ENCODE peak calls at places on chromosomes 7 and 10, in eight cellular contexts. One of them, this sample, is unnamed.

GRCh38 chr7:21300692-21301091 is 127.2 kb upstream of the SP4 start:
- DNase-seq in NCI-H146: no peak
- DNase-seq in left ventricle myocardium inferior: no peak
- DNase-seq in GM12878: no peak
- DNase-seq in IMR-90: no peak
- DNase-seq in fibroblast of pulmonary artery: no peak
- DNase-seq in A549: peak; percentile 16
- DNase-seq in GM12865: peak; percentile 19
- DNase-seq in this sample: no peak

GRCh38 chr10:4101918-4102654 is 317.1 kb upstream of the KLF6 start:
- DNase-seq in NCI-H146: no peak
- DNase-seq in left ventricle myocardium inferior: no peak
- DNase-seq in GM12878: peak; percentile 12
- DNase-seq in IMR-90: no peak
- DNase-seq in fibroblast of pulmonary artery: no peak
- DNase-seq in A549: no peak
- DNase-seq in GM12865: peak; percentile 35
- DNase-seq in this sample: no peak

GRCh38 chr10:98646998-98647917 is 200.5 kb upstream of the HPS1 start:
- DNase-seq in NCI-H146: peak; percentile 0
- DNase-seq in left ventricle myocardium inferior: no peak
- DNase-seq in GM12878: no peak
- DNase-seq in IMR-90: no peak
- DNase-seq in fibroblast of pulmonary artery: no peak
- DNase-seq in A549: no peak
- DNase-seq in GM12865: no peak
- DNase-seq in this sample: no peak

GRCh38 chr7:133367561-133367960 is 114.7 kb downstream of the EXOC4 start:
- DNase-seq in NCI-H146: no peak
- DNase-seq in left ventricle myocardium inferior: no peak
- DNase-seq in GM12878: no peak
- DNase-seq in IMR-90: no peak
- DNase-seq in fibroblast of pulmonary artery: no peak
- DNase-seq in A549: no peak
- DNase-seq in GM12865: no peak
- DNase-seq in this sample: no peak

GRCh38 chr10:125779403-125780327 is 4.0 kb upstream of the MMP21 start:
- DNase-seq in NCI-H146: no peak
- DNase-seq in left ventricle myocardium inferior: no peak
- DNase-seq in GM12878: no peak
- DNase-seq in IMR-90: no peak
- DNase-seq in fibroblast of pulmonary artery: no peak
- DNase-seq in A549: no peak
- DNase-seq in GM12865: no peak
- DNase-seq in this sample: no peak

GRCh38 chr10:102814873-102815661 is 22.1 kb downstream of the CYP17A1 start:
- DNase-seq in NCI-H146: no peak
- DNase-seq in left ventricle myocardium inferior: peak; percentile 80
- DNase-seq in GM12878: no peak
- DNase-seq in IMR-90: peak; percentile 68
- DNase-seq in fibroblast of pulmonary artery: peak; percentile 74
- DNase-seq in A549: no peak
- DNase-seq in GM12865: no peak
- DNase-seq in this sample: no peak

GRCh38 chr10:77388571-77388970 is 249.0 kb downstream of the KCNMA1 start:
- DNase-seq in NCI-H146: no peak
- DNase-seq in left ventricle myocardium inferior: no peak
- DNase-seq in GM12878: no peak
- DNase-seq in IMR-90: no peak
- DNase-seq in fibroblast of pulmonary artery: no peak
- DNase-seq in A549: no peak
- DNase-seq in GM12865: no peak
- DNase-seq in this sample: no peak

GRCh38 chr10:88270871-88271713 is 312.0 kb downstream of the RNLS start:
- DNase-seq in NCI-H146: no peak
- DNase-seq in left ventricle myocardium inferior: no peak
- DNase-seq in GM12878: peak; percentile 97
- DNase-seq in IMR-90: peak; percentile 71
- DNase-seq in fibroblast of pulmonary artery: peak; percentile 45
- DNase-seq in A549: no peak
- DNase-seq in GM12865: peak; percentile 97
- DNase-seq in this sample: peak; percentile 73

GRCh38 chr7:117716707-117717294 is 156.4 kb downstream of the CTTNBP2 start:
- DNase-seq in NCI-H146: no peak
- DNase-seq in left ventricle myocardium inferior: no peak
- DNase-seq in GM12878: no peak
- DNase-seq in IMR-90: no peak
- DNase-seq in fibroblast of pulmonary artery: no peak
- DNase-seq in A549: no peak
- DNase-seq in GM12865: no peak
- DNase-seq in this sample: no peak

GRCh38 chr10:89357096-89357495 is 20.8 kb upstream of the IFIT1B start:
- DNase-seq in NCI-H146: no peak
- DNase-seq in left ventricle myocardium inferior: no peak
- DNase-seq in GM12878: no peak
- DNase-seq in IMR-90: no peak
- DNase-seq in fibroblast of pulmonary artery: no peak
- DNase-seq in A549: no peak
- DNase-seq in GM12865: no peak
- DNase-seq in this sample: no peak

GRCh38 chr7:82247814-82248433 is 195.7 kb downstream of the CACNA2D1 start:
- DNase-seq in NCI-H146: peak; percentile 28
- DNase-seq in left ventricle myocardium inferior: no peak
- DNase-seq in GM12878: no peak
- DNase-seq in IMR-90: peak; percentile 7
- DNase-seq in fibroblast of pulmonary artery: peak; percentile 36
- DNase-seq in A549: peak; percentile 5
- DNase-seq in GM12865: peak; percentile 2
- DNase-seq in this sample: peak; percentile 1

GRCh38 chr10:37125921-37126320 is 523 bp downstream of the ANKRD30A start:
- DNase-seq in NCI-H146: no peak
- DNase-seq in left ventricle myocardium inferior: no peak
- DNase-seq in GM12878: no peak
- DNase-seq in IMR-90: no peak
- DNase-seq in fibroblast of pulmonary artery: no peak
- DNase-seq in A549: no peak
- DNase-seq in GM12865: no peak
- DNase-seq in this sample: no peak

GRCh38 chr7:90337106-90337505 is 9.4 kb upstream of the GTPBP10 start:
- DNase-seq in NCI-H146: no peak
- DNase-seq in left ventricle myocardium inferior: no peak
- DNase-seq in GM12878: no peak
- DNase-seq in IMR-90: no peak
- DNase-seq in fibroblast of pulmonary artery: no peak
- DNase-seq in A549: no peak
- DNase-seq in GM12865: no peak
- DNase-seq in this sample: no peak

GRCh38 chr7:30893357-30893756 is 18.3 kb upstream of the AQP1 start:
- DNase-seq in NCI-H146: no peak
- DNase-seq in left ventricle myocardium inferior: peak; percentile 63
- DNase-seq in GM12878: no peak
- DNase-seq in IMR-90: peak; percentile 45
- DNase-seq in fibroblast of pulmonary artery: peak; percentile 80
- DNase-seq in A549: no peak
- DNase-seq in GM12865: no peak
- DNase-seq in this sample: peak; percentile 58

GRCh38 chr7:98216941-98217622 is 5.8 kb downstream of the BHLHA15 start:
- DNase-seq in NCI-H146: no peak
- DNase-seq in left ventricle myocardium inferior: peak; percentile 10
- DNase-seq in GM12878: no peak
- DNase-seq in IMR-90: no peak
- DNase-seq in fibroblast of pulmonary artery: no peak
- DNase-seq in A549: no peak
- DNase-seq in GM12865: no peak
- DNase-seq in this sample: no peak

GRCh38 chr7:1413936-1414639 is 45.2 kb downstream of the MICALL2 start:
- DNase-seq in NCI-H146: peak; percentile 44
- DNase-seq in left ventricle myocardium inferior: no peak
- DNase-seq in GM12878: no peak
- DNase-seq in IMR-90: no peak
- DNase-seq in fibroblast of pulmonary artery: no peak
- DNase-seq in A549: no peak
- DNase-seq in GM12865: no peak
- DNase-seq in this sample: no peak

GRCh38 chr10:132549416-132549815 is 11.8 kb downstream of the INPP5A start:
- DNase-seq in NCI-H146: peak; percentile 12
- DNase-seq in left ventricle myocardium inferior: no peak
- DNase-seq in GM12878: no peak
- DNase-seq in IMR-90: no peak
- DNase-seq in fibroblast of pulmonary artery: no peak
- DNase-seq in A549: no peak
- DNase-seq in GM12865: no peak
- DNase-seq in this sample: no peak

GRCh38 chr7:135234727-135235126 is 1.1 kb downstream of the STRA8 start:
- DNase-seq in NCI-H146: no peak
- DNase-seq in left ventricle myocardium inferior: no peak
- DNase-seq in GM12878: no peak
- DNase-seq in IMR-90: no peak
- DNase-seq in fibroblast of pulmonary artery: no peak
- DNase-seq in A549: no peak
- DNase-seq in GM12865: no peak
- DNase-seq in this sample: no peak

GRCh38 chr7:142384508-142384922 is 126.7 kb upstream of the PRSS58 start:
- DNase-seq in NCI-H146: no peak
- DNase-seq in left ventricle myocardium inferior: no peak
- DNase-seq in GM12878: no peak
- DNase-seq in IMR-90: peak; percentile 43
- DNase-seq in fibroblast of pulmonary artery: peak; percentile 25
- DNase-seq in A549: no peak
- DNase-seq in GM12865: no peak
- DNase-seq in this sample: peak; percentile 87

GRCh38 chr10:102501201-102502028 is 1.1 kb downstream of the ACTR1A start:
- DNase-seq in NCI-H146: no peak
- DNase-seq in left ventricle myocardium inferior: no peak
- DNase-seq in GM12878: no peak
- DNase-seq in IMR-90: peak; percentile 25
- DNase-seq in fibroblast of pulmonary artery: no peak
- DNase-seq in A549: no peak
- DNase-seq in GM12865: no peak
- DNase-seq in this sample: no peak

GRCh38 chr7:94272821-94273583 is 121.7 kb upstream of the COL1A2 start:
- DNase-seq in NCI-H146: no peak
- DNase-seq in left ventricle myocardium inferior: no peak
- DNase-seq in GM12878: no peak
- DNase-seq in IMR-90: peak; percentile 30
- DNase-seq in fibroblast of pulmonary artery: peak; percentile 18
- DNase-seq in A549: no peak
- DNase-seq in GM12865: no peak
- DNase-seq in this sample: no peak

GRCh38 chr7:74193054-74193453 is 16.8 kb upstream of the LAT2 start:
- DNase-seq in NCI-H146: no peak
- DNase-seq in left ventricle myocardium inferior: no peak
- DNase-seq in GM12878: no peak
- DNase-seq in IMR-90: no peak
- DNase-seq in fibroblast of pulmonary artery: no peak
- DNase-seq in A549: no peak
- DNase-seq in GM12865: no peak
- DNase-seq in this sample: no peak

GRCh38 chr10:35567951-35568350 is 37.2 kb upstream of the GJD4 start:
- DNase-seq in NCI-H146: no peak
- DNase-seq in left ventricle myocardium inferior: no peak
- DNase-seq in GM12878: no peak
- DNase-seq in IMR-90: no peak
- DNase-seq in fibroblast of pulmonary artery: no peak
- DNase-seq in A549: no peak
- DNase-seq in GM12865: no peak
- DNase-seq in this sample: no peak

GRCh38 chr10:77393821-77394501 is 243.6 kb downstream of the KCNMA1 start:
- DNase-seq in NCI-H146: peak; percentile 35
- DNase-seq in left ventricle myocardium inferior: no peak
- DNase-seq in GM12878: no peak
- DNase-seq in IMR-90: no peak
- DNase-seq in fibroblast of pulmonary artery: no peak
- DNase-seq in A549: no peak
- DNase-seq in GM12865: no peak
- DNase-seq in this sample: peak; percentile 58

GRCh38 chr7:98133621-98134266 is 27.1 kb downstream of the LMTK2 start:
- DNase-seq in NCI-H146: no peak
- DNase-seq in left ventricle myocardium inferior: no peak
- DNase-seq in GM12878: no peak
- DNase-seq in IMR-90: peak; percentile 4
- DNase-seq in fibroblast of pulmonary artery: no peak
- DNase-seq in A549: no peak
- DNase-seq in GM12865: peak; percentile 6
- DNase-seq in this sample: no peak

GRCh38 chr10:31090894-31091607 is 59.4 kb upstream of the ZNF438 start:
- DNase-seq in NCI-H146: no peak
- DNase-seq in left ventricle myocardium inferior: no peak
- DNase-seq in GM12878: peak; percentile 84
- DNase-seq in IMR-90: peak; percentile 51
- DNase-seq in fibroblast of pulmonary artery: peak; percentile 79
- DNase-seq in A549: no peak
- DNase-seq in GM12865: peak; percentile 95
- DNase-seq in this sample: no peak

GRCh38 chr7:92436843-92437445 is 10.3 kb upstream of the GATAD1 start:
- DNase-seq in NCI-H146: no peak
- DNase-seq in left ventricle myocardium inferior: no peak
- DNase-seq in GM12878: no peak
- DNase-seq in IMR-90: no peak
- DNase-seq in fibroblast of pulmonary artery: no peak
- DNase-seq in A549: no peak
- DNase-seq in GM12865: no peak
- DNase-seq in this sample: no peak

GRCh38 chr7:108565987-108566386 is 3.5 kb downstream of the THAP5 start:
- DNase-seq in NCI-H146: no peak
- DNase-seq in left ventricle myocardium inferior: no peak
- DNase-seq in GM12878: no peak
- DNase-seq in IMR-90: no peak
- DNase-seq in fibroblast of pulmonary artery: no peak
- DNase-seq in A549: no peak
- DNase-seq in GM12865: no peak
- DNase-seq in this sample: no peak

GRCh38 chr7:25731035-25731880 is 420.7 kb upstream of the NFE2L3 start:
- DNase-seq in NCI-H146: no peak
- DNase-seq in left ventricle myocardium inferior: no peak
- DNase-seq in GM12878: no peak
- DNase-seq in IMR-90: no peak
- DNase-seq in fibroblast of pulmonary artery: peak; percentile 5
- DNase-seq in A549: no peak
- DNase-seq in GM12865: no peak
- DNase-seq in this sample: no peak

GRCh38 chr7:98930921-98931320 is 52.6 kb downstream of the TRRAP start:
- DNase-seq in NCI-H146: no peak
- DNase-seq in left ventricle myocardium inferior: no peak
- DNase-seq in GM12878: peak; percentile 93
- DNase-seq in IMR-90: peak; percentile 34
- DNase-seq in fibroblast of pulmonary artery: peak; percentile 15
- DNase-seq in A549: no peak
- DNase-seq in GM12865: peak; percentile 88
- DNase-seq in this sample: no peak

GRCh38 chr10:133100706-133101463 is 13.2 kb downstream of the ADGRA1 start:
- DNase-seq in NCI-H146: peak; percentile 6
- DNase-seq in left ventricle myocardium inferior: no peak
- DNase-seq in GM12878: no peak
- DNase-seq in IMR-90: no peak
- DNase-seq in fibroblast of pulmonary artery: no peak
- DNase-seq in A549: no peak
- DNase-seq in GM12865: no peak
- DNase-seq in this sample: no peak

GRCh38 chr10:22252286-22252800 is 34.5 kb upstream of the EBLN1 start:
- DNase-seq in NCI-H146: peak; percentile 32
- DNase-seq in left ventricle myocardium inferior: peak; percentile 62
- DNase-seq in GM12878: no peak
- DNase-seq in IMR-90: no peak
- DNase-seq in fibroblast of pulmonary artery: peak; percentile 60
- DNase-seq in A549: no peak
- DNase-seq in GM12865: peak; percentile 82
- DNase-seq in this sample: peak; percentile 26

GRCh38 chr10:110824660-110825059 is 47.1 kb upstream of the PDCD4 start:
- DNase-seq in NCI-H146: no peak
- DNase-seq in left ventricle myocardium inferior: no peak
- DNase-seq in GM12878: no peak
- DNase-seq in IMR-90: no peak
- DNase-seq in fibroblast of pulmonary artery: no peak
- DNase-seq in A549: no peak
- DNase-seq in GM12865: no peak
- DNase-seq in this sample: no peak